ENCODE peak calls at places on chromosomes 16 and 17, in eight cellular contexts. W is BE2C; R is amygdala; D is EL; I is ureter; F is CD4-positive, alpha-beta memory T cell; L is M059J; T is RCC 7860. O is an unnamed sample.

GRCh38 chr16:81837312-81837748 is 58.2 kb downstream of the PLCG2 start:
- DNase-seq in W (no peak), R (no peak), D (no peak), I (no peak), F (no peak), L (no peak), T (no peak), O (no peak)

GRCh38 chr16:15502041-15502725 is 67.8 kb downstream of the BMERB1 start:
- DNase-seq in W (no peak), R (no peak), D (peak), I (no peak), F (no peak), L (peak), T (peak), O (no peak)

GRCh38 chr16:27367463-27368357 is 34.3 kb upstream of the IL21R start:
- DNase-seq in W (peak), R (no peak), D (peak), I (peak), F (peak), L (peak), T (peak), O (peak)

GRCh38 chr17:7098802-7099459 is 15.7 kb downstream of the ASGR2 start:
- DNase-seq in W (no peak), R (no peak), D (no peak), I (no peak), F (no peak), L (no peak), T (no peak), O (no peak)

GRCh38 chr16:1771864-1772361 is 570 bp upstream of the NME3 start:
- DNase-seq in W (no peak), R (no peak), D (no peak), I (no peak), F (no peak), L (no peak), T (no peak), O (no peak)

GRCh38 chr17:76737676-76738467 is at the start of gene MFSD11:
- DNase-seq in W (peak), R (peak), D (peak), I (peak), F (peak), L (peak), T (peak), O (peak)

GRCh38 chr17:44614862-44615261 is 41.4 kb upstream of the MEIOC start:
- DNase-seq in W (no peak), R (no peak), D (no peak), I (no peak), F (no peak), L (no peak), T (no peak), O (no peak)

GRCh38 chr16:29806641-29807425 is 504 bp downstream of the MAZ start:
- DNase-seq in W (peak), R (no peak), D (peak), I (peak), F (peak), L (peak), T (peak), O (no peak)

GRCh38 chr16:1057252-1057932 is 15.2 kb upstream of the SSTR5 start:
- DNase-seq in W (peak), R (no peak), D (no peak), I (no peak), F (peak), L (no peak), T (no peak), O (no peak)

GRCh38 chr17:31560836-31561235 is 169.4 kb downstream of the RAB11FIP4 start:
- DNase-seq in W (no peak), R (no peak), D (peak), I (no peak), F (no peak), L (peak), T (no peak), O (no peak)

GRCh38 chr17:45364531-45365390 is 47.9 kb upstream of the MAP3K14 start:
- DNase-seq in W (peak), R (no peak), D (no peak), I (no peak), F (no peak), L (no peak), T (no peak), O (no peak)

GRCh38 chr17:45230787-45231480 is 9.2 kb downstream of the FMNL1 start:
- DNase-seq in W (peak), R (no peak), D (peak), I (no peak), F (no peak), L (peak), T (no peak), O (no peak)

GRCh38 chr17:80195671-80196529 is 24.2 kb downstream of the SGSH start:
- DNase-seq in W (no peak), R (no peak), D (peak), I (no peak), F (peak), L (no peak), T (no peak), O (no peak)

GRCh38 chr16:66484453-66485213 is 57.5 kb downstream of the BEAN1 start:
- DNase-seq in W (no peak), R (no peak), D (no peak), I (peak), F (no peak), L (no peak), T (no peak), O (no peak)

GRCh38 chr16:69706256-69706974 is 19.9 kb downstream of the NQO1 start:
- DNase-seq in W (no peak), R (no peak), D (peak), I (no peak), F (no peak), L (no peak), T (no peak), O (no peak)

GRCh38 chr16:27335349-27336052 is 21.7 kb downstream of the IL4R start:
- DNase-seq in W (no peak), R (no peak), D (peak), I (no peak), F (no peak), L (no peak), T (no peak), O (no peak)

GRCh38 chr16:84371553-84371865 is 3.2 kb downstream of the ATP2C2 start:
- DNase-seq in W (no peak), R (no peak), D (no peak), I (no peak), F (no peak), L (no peak), T (no peak), O (no peak)

GRCh38 chr17:82062076-82062983 is 3.3 kb downstream of the DUS1L start:
- DNase-seq in W (no peak), R (no peak), D (no peak), I (no peak), F (no peak), L (no peak), T (no peak), O (no peak)

GRCh38 chr17:31877911-31878702 is 19.1 kb upstream of the COPRS start:
- DNase-seq in W (no peak), R (no peak), D (no peak), I (no peak), F (no peak), L (peak), T (no peak), O (no peak)

GRCh38 chr16:77898671-77899211 is 110.4 kb downstream of the VAT1L start:
- DNase-seq in W (no peak), R (no peak), D (peak), I (no peak), F (no peak), L (peak), T (no peak), O (no peak)

GRCh38 chr17:43536236-43537088 is 9.7 kb downstream of the ETV4 start:
- DNase-seq in W (peak), R (no peak), D (peak), I (no peak), F (no peak), L (peak), T (no peak), O (peak)

GRCh38 chr16:75108792-75109731 is 7.5 kb downstream of the LDHD start:
- DNase-seq in W (peak), R (peak), D (peak), I (peak), F (peak), L (peak), T (peak), O (peak)

GRCh38 chr16:2007081-2007836 is 2.4 kb downstream of the ZNF598 start:
- DNase-seq in W (no peak), R (no peak), D (no peak), I (no peak), F (no peak), L (no peak), T (no peak), O (no peak)

GRCh38 chr16:57663917-57664661 is 4.0 kb upstream of the ADGRG3 start:
- DNase-seq in W (no peak), R (no peak), D (no peak), I (no peak), F (no peak), L (no peak), T (no peak), O (no peak)

GRCh38 chr16:70685061-70685937 is 554 bp downstream of the MTSS2 start:
- DNase-seq in W (no peak), R (no peak), D (no peak), I (no peak), F (no peak), L (peak), T (no peak), O (peak)

GRCh38 chr17:2212328-2212981 is 91.1 kb downstream of the SMG6 start:
- DNase-seq in W (no peak), R (no peak), D (peak), I (no peak), F (no peak), L (peak), T (peak), O (no peak)

O was measured in posterior cingulate gyrus.